ENCODE peak calls at places on chromosomes 1 and 21, in six cellular contexts. One of them, this sample, is unnamed.

GRCh38 chr1:245086389-245086969 is 68.3 kb upstream of the KIF26B start:
- DNase-seq in upper lobe of right lung: no peak
- DNase-seq in aorta: no peak
- DNase-seq in left ventricle myocardium inferior: no peak
- DNase-seq in A549: no peak
- DNase-seq in spleen: no peak
- DNase-seq in this sample: no peak

GRCh38 chr1:101207891-101208290 is 28.9 kb upstream of the S1PR1 start:
- DNase-seq in A549: no peak
- DNase-seq in left ventricle myocardium inferior: no peak
- DNase-seq in aorta: no peak
- DNase-seq in upper lobe of right lung: no peak
- DNase-seq in spleen: no peak
- DNase-seq in this sample: no peak

GRCh38 chr1:104878203-104878911 is 1128.7 kb downstream of the AMY1C start:
- DNase-seq in left ventricle myocardium inferior: no peak
- DNase-seq in spleen: peak
- DNase-seq in upper lobe of right lung: peak
- DNase-seq in aorta: peak
- DNase-seq in A549: no peak
- DNase-seq in this sample: no peak

GRCh38 chr1:236992449-236992848 is 11.8 kb downstream of the MT1HL1 start:
- DNase-seq in spleen: no peak
- DNase-seq in left ventricle myocardium inferior: no peak
- DNase-seq in A549: no peak
- DNase-seq in upper lobe of right lung: no peak
- DNase-seq in aorta: no peak
- DNase-seq in this sample: no peak

GRCh38 chr1:183164350-183164749 is 21.7 kb upstream of the LAMC2 start:
- DNase-seq in left ventricle myocardium inferior: no peak
- DNase-seq in upper lobe of right lung: no peak
- DNase-seq in A549: peak
- DNase-seq in aorta: no peak
- DNase-seq in spleen: no peak
- DNase-seq in this sample: no peak

GRCh38 chr1:109917429-109918076 is 6.9 kb downstream of the CSF1 start:
- DNase-seq in left ventricle myocardium inferior: no peak
- DNase-seq in A549: no peak
- DNase-seq in spleen: peak
- DNase-seq in upper lobe of right lung: no peak
- DNase-seq in aorta: no peak
- DNase-seq in this sample: no peak

GRCh38 chr1:17658837-17659236 is 96.3 kb upstream of the ACTL8 start:
- DNase-seq in aorta: no peak
- DNase-seq in spleen: no peak
- DNase-seq in left ventricle myocardium inferior: no peak
- DNase-seq in A549: no peak
- DNase-seq in upper lobe of right lung: peak
- DNase-seq in this sample: no peak

GRCh38 chr1:213973129-213973528 is 14.6 kb upstream of the PROX1 start:
- DNase-seq in upper lobe of right lung: no peak
- DNase-seq in A549: no peak
- DNase-seq in spleen: no peak
- DNase-seq in aorta: no peak
- DNase-seq in left ventricle myocardium inferior: no peak
- DNase-seq in this sample: no peak

GRCh38 chr1:194975913-194976312 is 1632.3 kb downstream of the KCNT2 start:
- DNase-seq in aorta: no peak
- DNase-seq in A549: no peak
- DNase-seq in left ventricle myocardium inferior: no peak
- DNase-seq in upper lobe of right lung: no peak
- DNase-seq in spleen: no peak
- DNase-seq in this sample: no peak

GRCh38 chr1:169701261-169701802 is 10.1 kb downstream of the SELL start:
- DNase-seq in left ventricle myocardium inferior: no peak
- DNase-seq in A549: no peak
- DNase-seq in aorta: no peak
- DNase-seq in spleen: no peak
- DNase-seq in upper lobe of right lung: no peak
- DNase-seq in this sample: no peak

GRCh38 chr21:32336711-32337110 is 38.1 kb downstream of the MRAP start:
- DNase-seq in spleen: no peak
- DNase-seq in upper lobe of right lung: no peak
- DNase-seq in left ventricle myocardium inferior: no peak
- DNase-seq in A549: no peak
- DNase-seq in aorta: no peak
- DNase-seq in this sample: no peak

GRCh38 chr1:108861566-108861965 is 4.7 kb upstream of the AKNAD1 start:
- DNase-seq in left ventricle myocardium inferior: no peak
- DNase-seq in A549: no peak
- DNase-seq in aorta: no peak
- DNase-seq in upper lobe of right lung: no peak
- DNase-seq in spleen: no peak
- DNase-seq in this sample: no peak

GRCh38 chr1:19377812-19378718 is 65.9 kb downstream of the SLC66A1 start:
- DNase-seq in aorta: no peak
- DNase-seq in A549: no peak
- DNase-seq in upper lobe of right lung: no peak
- DNase-seq in spleen: no peak
- DNase-seq in left ventricle myocardium inferior: no peak
- DNase-seq in this sample: no peak

DNA sequence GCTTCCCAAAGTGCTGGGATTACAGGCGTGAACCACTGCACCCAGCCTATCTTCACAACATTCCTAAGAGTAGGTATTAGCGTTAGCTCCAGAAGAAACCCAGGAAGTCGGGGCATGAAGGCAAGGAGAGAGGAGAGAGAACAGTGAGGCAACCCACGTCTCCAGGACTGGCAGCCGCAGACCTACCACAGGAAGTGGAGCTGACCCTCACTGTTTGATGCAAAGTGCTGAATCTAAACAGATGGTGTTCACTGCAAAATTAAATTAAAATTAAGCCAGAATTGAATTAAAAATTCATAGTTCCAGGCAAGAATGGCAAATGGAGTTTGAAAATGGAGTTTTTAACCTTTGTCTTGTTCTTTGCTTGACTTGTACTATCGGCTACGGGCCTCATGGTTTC is 6.7 kb downstream of the ECE1 start:
- DNase-seq in aorta: no peak
- DNase-seq in spleen: no peak
- DNase-seq in A549: no peak
- DNase-seq in upper lobe of right lung: no peak
- DNase-seq in left ventricle myocardium inferior: no peak
- DNase-seq in this sample: no peak
- H3K27ac ChIP-seq in aorta: no peak
- H3K27ac ChIP-seq in spleen: no peak
- H3K27ac ChIP-seq in A549: no peak
- H3K27ac ChIP-seq in upper lobe of right lung: no peak
- H3K27ac ChIP-seq in left ventricle myocardium inferior: no peak
- H3K27ac ChIP-seq in this sample: peak

DNA sequence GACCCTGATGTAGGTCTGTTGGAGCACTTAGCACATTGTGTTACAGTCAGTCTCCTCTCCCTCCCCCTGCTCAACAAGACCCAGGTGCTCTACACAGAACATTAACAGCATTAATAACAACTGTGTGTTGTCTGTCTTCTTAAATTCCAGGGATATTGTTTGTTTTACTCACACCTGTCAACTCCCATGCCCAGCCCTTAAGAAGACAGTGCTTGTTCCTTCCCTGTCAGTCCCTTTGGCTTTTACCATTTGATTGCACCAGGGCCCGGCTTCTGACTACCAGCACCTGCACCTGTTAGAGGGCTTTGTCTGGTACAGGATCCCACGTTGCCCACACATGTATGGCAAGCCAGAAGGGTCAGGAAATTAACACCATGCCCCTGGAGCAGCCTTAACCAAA is 11.7 kb downstream of the RIMKLA start:
- DNase-seq in spleen: no peak
- DNase-seq in upper lobe of right lung: no peak
- DNase-seq in A549: no peak
- DNase-seq in left ventricle myocardium inferior: no peak
- DNase-seq in aorta: no peak
- DNase-seq in this sample: no peak
- H3K27ac ChIP-seq in spleen: no peak
- H3K27ac ChIP-seq in upper lobe of right lung: no peak
- H3K27ac ChIP-seq in A549: no peak
- H3K27ac ChIP-seq in left ventricle myocardium inferior: no peak
- H3K27ac ChIP-seq in aorta: no peak
- H3K27ac ChIP-seq in this sample: no peak

GRCh38 chr1:13732971-13733667 is 33.1 kb downstream of the PRDM2 start:
- DNase-seq in A549: no peak
- DNase-seq in spleen: no peak
- DNase-seq in aorta: no peak
- DNase-seq in upper lobe of right lung: no peak
- DNase-seq in left ventricle myocardium inferior: no peak
- DNase-seq in this sample: no peak

GRCh38 chr1:13733705-13734104 is 33.7 kb downstream of the PRDM2 start:
- DNase-seq in left ventricle myocardium inferior: no peak
- DNase-seq in aorta: no peak
- DNase-seq in upper lobe of right lung: no peak
- DNase-seq in A549: no peak
- DNase-seq in spleen: no peak
- DNase-seq in this sample: no peak

GRCh38 chr1:13730301-13730700 is 30.3 kb downstream of the PRDM2 start:
- DNase-seq in spleen: no peak
- DNase-seq in A549: no peak
- DNase-seq in aorta: no peak
- DNase-seq in upper lobe of right lung: no peak
- DNase-seq in left ventricle myocardium inferior: no peak
- DNase-seq in this sample: no peak

GRCh38 chr1:13731897-13732296 is 31.9 kb downstream of the PRDM2 start:
- DNase-seq in aorta: no peak
- DNase-seq in A549: no peak
- DNase-seq in upper lobe of right lung: no peak
- DNase-seq in spleen: no peak
- DNase-seq in left ventricle myocardium inferior: no peak
- DNase-seq in this sample: no peak

DNA sequence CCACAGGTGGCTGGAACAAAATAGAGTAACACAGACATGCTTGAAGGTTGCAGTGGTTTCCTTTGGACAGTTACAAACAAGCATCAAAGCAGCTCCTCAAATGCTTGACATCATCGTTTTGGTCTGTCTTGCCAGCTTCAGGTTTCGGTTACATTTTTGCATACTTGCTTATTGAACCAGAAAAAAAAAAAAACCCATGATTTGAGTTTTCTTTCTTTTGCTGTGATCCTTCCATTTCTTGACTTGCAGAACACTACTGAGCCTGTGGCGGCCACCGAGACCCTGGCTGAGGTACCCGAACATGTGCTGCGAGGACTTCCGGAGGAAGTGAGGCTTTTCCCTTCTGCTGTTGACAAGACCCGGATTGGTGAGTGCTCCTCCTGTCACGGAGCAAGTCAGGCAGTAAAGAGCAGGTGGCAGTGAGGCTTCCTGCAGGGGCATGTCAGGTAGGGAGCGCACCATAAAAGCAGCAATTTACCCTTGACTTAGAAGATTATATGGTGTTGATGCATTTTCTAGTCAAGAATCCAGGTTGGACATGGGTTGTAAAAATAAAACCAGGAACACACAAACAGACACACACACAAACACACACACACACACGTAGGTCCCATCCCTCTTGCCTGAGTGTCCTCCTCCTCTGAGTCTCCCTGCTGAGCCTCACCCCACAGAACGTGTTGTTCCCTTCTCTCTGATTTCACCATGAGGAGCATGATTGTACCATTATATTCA is 30.9 kb downstream of the PRDM2 start:
- DNase-seq in A549: no peak
- DNase-seq in spleen: peak
- DNase-seq in aorta: no peak
- DNase-seq in left ventricle myocardium inferior: no peak
- DNase-seq in upper lobe of right lung: peak
- DNase-seq in this sample: peak
- H3K27ac ChIP-seq in A549: no peak
- H3K27ac ChIP-seq in spleen: peak
- H3K27ac ChIP-seq in aorta: no peak
- H3K27ac ChIP-seq in left ventricle myocardium inferior: no peak
- H3K27ac ChIP-seq in upper lobe of right lung: peak
- H3K27ac ChIP-seq in this sample: no peak

GRCh38 chr1:39872698-39873097 is 10.6 kb downstream of the TRIT1 start:
- DNase-seq in A549: no peak
- DNase-seq in spleen: no peak
- DNase-seq in aorta: no peak
- DNase-seq in left ventricle myocardium inferior: no peak
- DNase-seq in upper lobe of right lung: no peak
- DNase-seq in this sample: no peak

GRCh38 chr1:39882152-39882551 is 1.2 kb downstream of the TRIT1 start:
- DNase-seq in left ventricle myocardium inferior: no peak
- DNase-seq in A549: no peak
- DNase-seq in upper lobe of right lung: no peak
- DNase-seq in aorta: no peak
- DNase-seq in spleen: no peak
- DNase-seq in this sample: no peak

GRCh38 chr1:39876136-39876535 is 7.2 kb downstream of the TRIT1 start:
- DNase-seq in spleen: no peak
- DNase-seq in left ventricle myocardium inferior: no peak
- DNase-seq in upper lobe of right lung: no peak
- DNase-seq in A549: no peak
- DNase-seq in aorta: no peak
- DNase-seq in this sample: no peak

GRCh38 chr1:39877980-39878956 is 5.0 kb downstream of the TRIT1 start:
- DNase-seq in upper lobe of right lung: no peak
- DNase-seq in left ventricle myocardium inferior: no peak
- DNase-seq in aorta: no peak
- DNase-seq in A549: no peak
- DNase-seq in spleen: no peak
- DNase-seq in this sample: no peak

GRCh38 chr1:39877231-39877778 is 6.0 kb downstream of the TRIT1 start:
- DNase-seq in aorta: no peak
- DNase-seq in upper lobe of right lung: no peak
- DNase-seq in spleen: no peak
- DNase-seq in left ventricle myocardium inferior: no peak
- DNase-seq in A549: no peak
- DNase-seq in this sample: no peak
- H3K27ac ChIP-seq in aorta: no peak
- H3K27ac ChIP-seq in upper lobe of right lung: no peak
- H3K27ac ChIP-seq in spleen: no peak
- H3K27ac ChIP-seq in left ventricle myocardium inferior: peak
- H3K27ac ChIP-seq in A549: no peak
- H3K27ac ChIP-seq in this sample: peak

DNA sequence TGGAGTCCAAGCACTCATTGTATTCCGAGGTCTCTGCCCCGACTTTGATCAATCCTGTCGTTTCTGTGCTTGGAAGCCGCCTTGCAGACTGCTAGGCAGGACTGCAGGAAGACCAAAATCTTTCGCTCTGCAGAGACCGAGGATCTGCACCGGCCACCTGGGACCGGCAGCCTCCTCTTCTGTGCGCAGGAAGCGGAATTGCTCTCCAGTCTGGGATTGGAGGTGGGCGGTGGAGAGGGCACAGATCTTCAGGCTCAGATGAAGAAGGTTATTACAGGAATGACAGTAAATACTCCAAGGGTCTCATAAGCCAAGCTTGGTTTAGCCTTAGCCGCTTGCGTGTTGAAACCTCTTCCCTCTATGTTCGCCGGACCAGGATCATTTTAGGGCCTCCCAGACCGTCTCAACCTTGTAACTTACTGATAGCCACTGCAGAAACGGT is 1.0 kb downstream of the MIA3 start:
- DNase-seq in upper lobe of right lung: peak
- DNase-seq in A549: no peak
- DNase-seq in aorta: peak
- DNase-seq in spleen: peak
- DNase-seq in left ventricle myocardium inferior: peak
- DNase-seq in this sample: peak
- H3K27ac ChIP-seq in upper lobe of right lung: peak
- H3K27ac ChIP-seq in A549: peak
- H3K27ac ChIP-seq in aorta: no peak
- H3K27ac ChIP-seq in spleen: no peak
- H3K27ac ChIP-seq in left ventricle myocardium inferior: peak
- H3K27ac ChIP-seq in this sample: no peak